ENCODE peak calls at places on chromosomes 16 and 17, in four cellular contexts. T is fibroblast of the conjunctiva, F is T-helper 2 cell, O is ELR. A is an unnamed sample.
A peak's percentile ranks its signal among the peaks of the same experiment; 100 is the strongest.

GRCh38 chr16:70460737-70461261 is 6.4 kb downstream of the FCSK start:
- DNase-seq in T (no peak), F (no peak), O (no peak), A (peak; percentile 38)

GRCh38 chr17:35674552-35674951 is 56.9 kb upstream of the RASL10B start:
- DNase-seq in O (no peak), T (no peak), F (no peak), A (no peak)

GRCh38 chr16:23795369-23795768 is 40.4 kb upstream of the PRKCB start:
- DNase-seq in F (no peak), T (no peak), O (no peak), A (no peak)

GRCh38 chr17:82035956-82036633 is 1.4 kb downstream of the DCXR start:
- DNase-seq in T (no peak), O (no peak), F (no peak), A (no peak)

GRCh38 chr16:29900102-29900887 is at the start of gene ASPHD1:
- DNase-seq in T (no peak), F (peak; percentile 59), O (peak; percentile 94), A (peak; percentile 88)

GRCh38 chr17:41844971-41845370 is 7.3 kb downstream of the KLHL10 start:
- DNase-seq in O (peak; percentile 91), T (no peak), F (no peak), A (no peak)

GRCh38 chr17:73256220-73256619 is 5.5 kb downstream of the CPSF4L start:
- DNase-seq in F (no peak), O (no peak), T (no peak), A (no peak)

GRCh38 chr17:50268632-50269287 is 5.5 kb upstream of the TMEM92 start:
- DNase-seq in O (no peak), T (no peak), F (no peak), A (no peak)

GRCh38 chr17:1123397-1124237 is 56.2 kb downstream of the ABR start:
- DNase-seq in O (no peak), F (no peak), T (no peak), A (no peak)

GRCh38 chr17:5897320-5897911 is 172.8 kb upstream of the WSCD1 start:
- DNase-seq in F (peak; percentile 7), O (no peak), T (no peak), A (no peak)

GRCh38 chr17:44315760-44316731 is 7.6 kb downstream of the RUNDC3A start:
- DNase-seq in O (no peak), T (no peak), F (no peak), A (no peak)

GRCh38 chr17:55144518-55144917 is 120.2 kb upstream of the HLF start:
- DNase-seq in T (no peak), O (no peak), F (no peak), A (no peak)

GRCh38 chr16:70737377-70738082 is 51.7 kb upstream of the MTSS2 start:
- DNase-seq in F (peak; percentile 97), O (peak; percentile 69), T (peak; percentile 92), A (no peak)

GRCh38 chr17:80743181-80743771 is 198.6 kb downstream of the RPTOR start:
- DNase-seq in T (no peak), F (peak; percentile 66), O (no peak), A (peak; percentile 12)

GRCh38 chr17:67679721-67680120 is 38.0 kb upstream of the NOL11 start:
- DNase-seq in F (no peak), T (no peak), O (no peak), A (no peak)

A was measured in kidney glomerular epithelial cell.